ENCODE peak calls at places on chromosomes 12 and 14, in ten cellular contexts. D is aorta, J is mammary epithelial cell, Y is uterus, Q is neural progenitor cell, T is left ventricle myocardium inferior, E is tibial artery, C is Peyer's patch, I is heart left ventricle, V is ascending aorta. N is an unnamed sample.

GRCh38 chr12:93378373-93379310 is 917 bp downstream of the NUDT4 start:
- DNase-seq in J (peak; percentile 66), Y (peak; percentile 40), Q (peak; percentile 67), V (no peak), D (peak; percentile 63), E (peak; percentile 73), T (peak; percentile 31), C (peak; percentile 75), I (no peak), N (peak; percentile 46)

GRCh38 chr14:60106341-60106740 is 14.6 kb downstream of the PCNX4 start:
- DNase-seq in T (no peak), D (peak; percentile 46), I (no peak), Y (no peak), E (no peak), V (peak; percentile 10), Q (no peak), C (no peak), J (no peak), N (no peak)

GRCh38 chr12:46942579-46942978 is 116.8 kb upstream of the SLC38A4 start:
- DNase-seq in E (no peak), C (no peak), I (no peak), D (no peak), V (no peak), T (no peak), J (peak; percentile 78), Y (no peak), Q (no peak), N (no peak)

GRCh38 chr14:68790656-68791077 is 2.2 kb downstream of the ZFP36L1 start:
- DNase-seq in I (no peak), Q (no peak), J (peak; percentile 6), E (peak; percentile 64), D (no peak), C (peak; percentile 67), T (no peak), Y (no peak), V (no peak), N (no peak)

GRCh38 chr12:130487636-130488035 is 149.9 kb downstream of the PIWIL1 start:
- DNase-seq in J (no peak), D (no peak), T (no peak), V (no peak), I (no peak), Y (no peak), E (no peak), C (no peak), Q (no peak), N (no peak)

GRCh38 chr14:105012171-105012985 is 8.5 kb downstream of the CDCA4 start:
- DNase-seq in I (no peak), T (no peak), Y (no peak), C (peak; percentile 61), J (no peak), D (no peak), V (no peak), E (no peak), Q (no peak), N (no peak)

GRCh38 chr12:111447571-111448265 is 42.0 kb downstream of the SH2B3 start:
- DNase-seq in J (no peak), E (peak; percentile 57), Q (no peak), D (no peak), I (no peak), V (no peak), Y (peak; percentile 10), T (no peak), C (peak; percentile 44), N (no peak)

GRCh38 chr12:59874781-59875180 is 279.0 kb downstream of the SLC16A7 start:
- DNase-seq in T (no peak), I (no peak), J (no peak), D (no peak), Q (no peak), V (no peak), E (no peak), C (no peak), Y (no peak), N (no peak)

GRCh38 chr14:58628381-58628780 is 9.4 kb upstream of the DACT1 start:
- DNase-seq in E (no peak), D (no peak), T (no peak), V (no peak), Q (peak; percentile 66), J (no peak), Y (no peak), I (no peak), C (no peak), N (no peak)

GRCh38 chr14:77033622-77034521 is 5.4 kb upstream of the IRF2BPL start:
- DNase-seq in Q (peak; percentile 91), E (peak; percentile 93), V (no peak), Y (peak; percentile 84), I (peak; percentile 93), D (peak; percentile 93), T (peak; percentile 89), C (peak; percentile 92), J (peak; percentile 92), N (peak; percentile 88)

GRCh38 chr12:57169046-57169795 is 21.8 kb upstream of the LRP1-AS start:
- DNase-seq in E (no peak), V (no peak), J (no peak), Y (no peak), C (no peak), T (no peak), Q (no peak), D (no peak), I (no peak), N (peak; percentile 41)

GRCh38 chr12:131808744-131809371 is 19.3 kb upstream of the MMP17 start:
- DNase-seq in Q (no peak), Y (no peak), I (peak; percentile 83), E (no peak), J (no peak), D (no peak), V (no peak), T (peak; percentile 52), C (peak; percentile 61), N (peak; percentile 84)
- H3K27ac ChIP-seq in Q (no peak overlapping the region), Y (no peak overlapping the region), I (peak overlapping the region; percentile 59), E (no peak overlapping the region), J (no peak overlapping the region), D (no peak overlapping the region), V (no peak overlapping the region), T (peak overlapping the region; percentile 58), C (no peak overlapping the region), N (peak overlapping the region; percentile 8)

GRCh38 chr14:91144425-91145145 is 30.7 kb downstream of the DGLUCY start:
- DNase-seq in Y (no peak), J (no peak), D (no peak), I (no peak), T (no peak), V (no peak), E (no peak), C (no peak), Q (peak; percentile 27), N (no peak)

GRCh38 chr14:91139776-91140175 is 25.9 kb downstream of the DGLUCY start:
- DNase-seq in V (no peak), I (no peak), C (no peak), T (no peak), E (no peak), Q (no peak), Y (no peak), D (no peak), J (no peak), N (no peak)

GRCh38 chr14:91140672-91141071 is 26.8 kb downstream of the DGLUCY start:
- DNase-seq in C (peak; percentile 74), I (no peak), J (peak; percentile 59), V (no peak), D (no peak), Y (no peak), E (no peak), Q (peak; percentile 69), T (no peak), N (no peak)

GRCh38 chr14:91143862-91144261 is 30.0 kb downstream of the DGLUCY start:
- DNase-seq in D (peak; percentile 83), Y (no peak), J (no peak), C (no peak), E (peak; percentile 90), Q (no peak), T (no peak), I (no peak), V (peak; percentile 27), N (peak; percentile 57)

GRCh38 chr14:91142214-91142668 is 28.4 kb downstream of the DGLUCY start:
- DNase-seq in J (no peak), Y (no peak), E (no peak), Q (no peak), D (no peak), I (no peak), C (peak; percentile 65), V (no peak), T (no peak), N (no peak)
- H3K4me1 ChIP-seq in J (peaks cover 7% of the 10 kb centered on the region), Y (peaks cover 6% of the 10 kb centered on the region), E (peaks cover 18% of the 10 kb centered on the region), Q (peaks cover 5% of the 10 kb centered on the region), D (no peaks in the 10 kb centered on the region), I (peaks cover 58% of the 10 kb centered on the region), C (no peaks in the 10 kb centered on the region), V (peaks cover 6% of the 10 kb centered on the region), T (peaks cover 83% of the 10 kb centered on the region), N (peaks cover 8% of the 10 kb centered on the region)

GRCh38 chr12:14399871-14400270 is 34.4 kb downstream of the ATF7IP start:
- DNase-seq in C (no peak), T (no peak), V (no peak), I (no peak), D (no peak), Q (no peak), J (peak; percentile 72), Y (no peak), E (no peak), N (no peak)

GRCh38 chr12:14402697-14403096 is 37.2 kb downstream of the ATF7IP start:
- DNase-seq in E (no peak), T (no peak), D (no peak), I (no peak), J (no peak), V (no peak), Q (no peak), Y (no peak), C (no peak), N (no peak)

GRCh38 chr12:14400599-14400998 is 35.1 kb downstream of the ATF7IP start:
- DNase-seq in J (no peak), V (no peak), T (no peak), Q (no peak), C (no peak), I (no peak), E (no peak), D (no peak), Y (no peak), N (no peak)

GRCh38 chr12:14403293-14403692 is 37.8 kb downstream of the ATF7IP start:
- DNase-seq in Y (no peak), E (no peak), I (no peak), T (no peak), J (no peak), D (no peak), Q (no peak), C (no peak), V (no peak), N (no peak)

DNA sequence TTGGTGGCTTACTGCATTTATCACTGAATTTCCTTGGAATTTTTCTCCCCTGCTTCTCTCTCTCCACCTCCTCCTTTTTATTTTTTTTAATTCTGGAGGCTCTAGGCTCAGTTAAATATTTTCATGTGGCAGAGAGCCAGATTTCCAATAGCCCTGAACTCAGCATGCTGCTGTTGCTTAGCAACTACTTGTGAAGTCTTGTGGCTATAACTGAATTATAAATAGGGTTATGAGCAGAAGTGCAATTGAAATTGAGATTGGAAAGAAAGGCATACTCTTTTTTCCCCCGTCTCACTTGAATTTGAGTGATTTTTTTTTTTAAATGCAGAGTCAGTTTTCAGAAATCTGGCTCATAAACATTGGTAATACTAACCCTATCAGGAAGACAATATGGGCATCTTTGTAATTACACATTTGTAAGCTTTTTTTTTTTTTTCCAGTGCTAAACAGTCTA is 38.3 kb downstream of the ATF7IP start:
- DNase-seq in D (no peak), V (no peak), C (no peak), Y (no peak), E (no peak), J (peak; percentile 59), T (no peak), Q (no peak), I (no peak), N (no peak)
- H3K27ac ChIP-seq in D (no peak overlapping the region), V (peak overlapping the region; percentile 44), C (no peak overlapping the region), Y (no peak overlapping the region), E (peak overlapping the region; percentile 19), J (peak overlapping the region; percentile 63), T (peak overlapping the region; percentile 62), Q (no peak overlapping the region), I (peak overlapping the region; percentile 47), N (no peak overlapping the region)

GRCh38 chr14:73777420-73777819 is 63.2 kb upstream of the PNMA1 start:
- DNase-seq in I (no peak), D (peak; percentile 26), C (no peak), J (no peak), V (no peak), E (no peak), Q (peak; percentile 41), T (no peak), Y (no peak), N (no peak)
- H3K4me1 ChIP-seq in I (peaks cover 68% of the 10 kb centered on the region), D (no peaks in the 10 kb centered on the region), C (peaks cover 10% of the 10 kb centered on the region), J (no peaks in the 10 kb centered on the region), V (peaks cover 6% of the 10 kb centered on the region), E (peaks cover 80% of the 10 kb centered on the region), Q (peaks cover under 1% of the 10 kb centered on the region), T (peaks cover 88% of the 10 kb centered on the region), Y (peaks cover 10% of the 10 kb centered on the region), N (peaks cover 28% of the 10 kb centered on the region)